ENCODE peak calls at places on chromosomes 5 and 9, in ten cellular contexts. U is stomach; V is GM20000; R is activated naive CD4-positive, alpha-beta T cell treated with anti-CD3 and anti-CD28 coated beads, Interleukin-2, amount 10 ng/mL, durations not matched to agents 7 days and 5 days; C is RPMI7951; O is cardiac fibroblast; J is non-pigmented ciliary epithelial cell; X is kidney glomerular epithelial cell; L is CD8-positive, alpha-beta memory T cell; M is activated T-helper 1 cell treated with anti-CD3 and anti-CD28 coated beads, Interleukin-12 subunit alpha, Interleukin-12 subunit beta, Interleukin-2, Interleukin-4 antibody, amounts not matched to agents 30 ng/mL and 10 ng/mL and 1 ng/mL, durations not matched to agents 14 hours and 24 hours and 36 hours. Q is an unnamed sample.

GRCh38 chr5:54404568-54404967 is 50.9 kb upstream of the HSPB3 start:
- DNase-seq in U (no peak), V (no peak), R (no peak), C (no peak), O (no peak), J (no peak), X (no peak), L (no peak), M (no peak), Q (peak; percentile 74)

GRCh38 chr5:135578305-135578684 is 496 bp downstream of the CXCL14 start:
- DNase-seq in U (no peak), V (no peak), R (no peak), C (no peak), O (no peak), J (no peak), X (no peak), L (no peak), M (no peak), Q (no peak)

GRCh38 chr5:123448743-123449142 is 25.5 kb upstream of the CEP120 start:
- DNase-seq in U (no peak), V (no peak), R (no peak), C (no peak), O (no peak), J (no peak), X (no peak), L (no peak), M (no peak), Q (no peak)

GRCh38 chr9:130689937-130690700 is 3.5 kb upstream of the EXOSC2 start:
- DNase-seq in U (peak; percentile 87), V (no peak), R (no peak), C (peak; percentile 94), O (peak; percentile 96), J (peak; percentile 77), X (peak; percentile 83), L (no peak), M (no peak), Q (peak; percentile 69)

GRCh38 chr9:133460405-133461175 is 812 bp downstream of the CACFD1 start:
- DNase-seq in U (peak; percentile 93), V (peak; percentile 78), R (no peak), C (peak; percentile 14), O (peak; percentile 32), J (no peak), X (peak; percentile 16), L (no peak), M (no peak), Q (no peak)

GRCh38 chr5:120367896-120368634 is 96.0 kb upstream of the PRR16 start:
- DNase-seq in U (no peak), V (no peak), R (no peak), C (no peak), O (no peak), J (no peak), X (no peak), L (no peak), M (no peak), Q (no peak)

GRCh38 chr9:136949239-136949816 is 2.7 kb upstream of the LCN12 start:
- DNase-seq in U (no peak), V (no peak), R (no peak), C (no peak), O (no peak), J (no peak), X (no peak), L (no peak), M (no peak), Q (no peak)

GRCh38 chr9:128540630-128541355 is 11.6 kb upstream of the SPTAN1 start:
- DNase-seq in U (no peak), V (no peak), R (no peak), C (no peak), O (peak; percentile 39), J (no peak), X (no peak), L (no peak), M (no peak), Q (peak; percentile 66)

GRCh38 chr5:170429014-170429413 is 39.8 kb upstream of the KCNMB1 start:
- DNase-seq in U (no peak), V (no peak), R (no peak), C (peak; percentile 24), O (peak; percentile 11), J (no peak), X (peak; percentile 2), L (no peak), M (no peak), Q (no peak)

Q was measured in foreskin melanocyte.